ENCODE peak calls at places on chromosomes 12 and 14, in eight cellular contexts. S, Z, D, H, I, P, V and W are unnamed samples.

GRCh38 chr14:51328942-51329350 is 88.9 kb downstream of the TMX1 start:
- DNase-seq in S (peak), Z (no peak), D (no peak), H (no peak), I (no peak), P (no peak), V (no peak), W (peak)

GRCh38 chr14:33765251-33765650 is 185.6 kb downstream of the EGLN3 start:
- DNase-seq in S (peak), Z (no peak), D (no peak), H (no peak), I (peak), P (no peak), V (no peak), W (no peak)

GRCh38 chr12:132465269-132466190 is 24.4 kb upstream of the FBRSL1 start:
- DNase-seq in S (no peak), Z (no peak), D (no peak), H (no peak), I (no peak), P (no peak), V (no peak), W (no peak)

GRCh38 chr12:64147860-64148259 is 74.2 kb downstream of the KICS2 start:
- DNase-seq in S (no peak), Z (no peak), D (no peak), H (no peak), I (peak), P (no peak), V (no peak), W (no peak)

GRCh38 chr14:102736956-102737355 is 40.3 kb upstream of the TRAF3 start:
- DNase-seq in S (no peak), Z (no peak), D (no peak), H (no peak), I (no peak), P (no peak), V (no peak), W (no peak)

GRCh38 chr12:91565246-91565645 is 382.6 kb upstream of the DCN start:
- DNase-seq in S (peak), Z (no peak), D (no peak), H (no peak), I (no peak), P (no peak), V (no peak), W (peak)

GRCh38 chr12:88595697-88596096 is 15.4 kb upstream of the KITLG start:
- DNase-seq in S (no peak), Z (no peak), D (no peak), H (no peak), I (no peak), P (no peak), V (no peak), W (no peak)

GRCh38 chr14:58668848-58669480 is 31.2 kb downstream of the DACT1 start:
- DNase-seq in S (no peak), Z (no peak), D (no peak), H (no peak), I (no peak), P (no peak), V (no peak), W (no peak)

GRCh38 chr12:106269150-106269771 is 21.4 kb upstream of the CKAP4 start:
- DNase-seq in S (no peak), Z (no peak), D (no peak), H (no peak), I (no peak), P (no peak), V (no peak), W (no peak)

GRCh38 chr12:14619731-14620501 is 52.2 kb upstream of the PLBD1 start:
- DNase-seq in S (no peak), Z (no peak), D (no peak), H (no peak), I (no peak), P (no peak), V (peak), W (no peak)

GRCh38 chr12:14614704-14615121 is 47.0 kb upstream of the PLBD1 start:
- DNase-seq in S (no peak), Z (no peak), D (no peak), H (no peak), I (no peak), P (no peak), V (no peak), W (no peak)

GRCh38 chr12:14621821-14622220 is 54.1 kb upstream of the PLBD1 start:
- DNase-seq in S (no peak), Z (no peak), D (no peak), H (no peak), I (no peak), P (no peak), V (no peak), W (no peak)

GRCh38 chr12:14613718-14614117 is 46.0 kb upstream of the PLBD1 start:
- DNase-seq in S (no peak), Z (no peak), D (no peak), H (no peak), I (no peak), P (no peak), V (no peak), W (no peak)

GRCh38 chr12:14618990-14619389 is 51.3 kb upstream of the PLBD1 start:
- DNase-seq in S (peak), Z (no peak), D (no peak), H (no peak), I (no peak), P (no peak), V (no peak), W (peak)
- TF ChIP-seq CTCF in S (peak), Z (peak), D (no peak), H (peak), I (peak), P (peak), V (no peak), W (peak)

DNA sequence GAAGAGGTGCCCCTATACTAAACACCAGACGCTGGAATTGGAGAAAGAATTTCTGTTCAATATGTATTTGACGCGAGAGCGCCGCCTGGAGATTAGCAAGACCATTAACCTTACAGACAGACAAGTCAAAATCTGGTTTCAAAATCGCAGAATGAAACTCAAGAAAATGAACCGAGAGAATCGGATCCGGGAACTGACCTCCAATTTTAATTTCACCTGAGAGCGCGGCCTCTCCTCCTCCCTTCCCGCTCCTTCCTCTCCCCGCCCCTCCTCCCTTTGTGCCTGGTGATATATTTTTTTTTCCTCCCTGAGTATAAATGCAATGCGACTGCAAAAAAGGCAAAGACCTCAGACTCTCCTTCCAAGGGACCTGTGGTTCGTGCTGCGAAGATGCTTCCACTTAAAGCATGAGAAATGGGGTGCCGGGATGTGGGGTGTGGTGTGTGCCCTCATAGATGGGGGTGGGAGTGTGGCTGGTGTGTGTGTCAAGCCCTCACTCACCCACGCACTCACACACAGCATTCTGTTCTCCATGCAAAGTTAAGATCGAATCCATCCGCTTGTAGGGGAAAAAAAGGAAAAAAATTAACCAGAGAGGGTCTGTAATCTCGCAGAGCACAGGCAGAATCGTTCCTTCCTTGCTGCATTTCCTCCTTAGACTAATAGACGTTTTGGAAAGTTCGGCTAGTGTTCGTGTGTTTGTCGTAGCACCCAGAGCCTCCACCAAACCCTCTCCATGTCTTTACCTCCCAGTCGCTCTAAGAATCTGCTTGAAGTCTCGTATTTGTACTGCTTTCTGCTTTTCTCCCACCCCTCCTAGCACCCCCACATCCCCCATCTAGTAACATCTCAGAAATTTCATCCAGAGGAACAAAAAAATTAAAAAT is 4.5 kb downstream of the HOXC10 start:
- DNase-seq in S (peak), Z (no peak), D (no peak), H (no peak), I (no peak), P (no peak), V (no peak), W (peak)
- TF ChIP-seq CTCF in S (peak), Z (peak), D (no peak), H (peak), I (peak), P (peak), V (no peak), W (peak)

GRCh38 chr12:108166505-108166904 is 37.4 kb downstream of the WSCD2 start:
- DNase-seq in S (no peak), Z (no peak), D (no peak), H (no peak), I (no peak), P (no peak), V (no peak), W (no peak)
- TF ChIP-seq CTCF in S (no peak), Z (no peak), D (no peak), H (no peak), I (no peak), P (no peak), V (no peak), W (no peak)

DNA sequence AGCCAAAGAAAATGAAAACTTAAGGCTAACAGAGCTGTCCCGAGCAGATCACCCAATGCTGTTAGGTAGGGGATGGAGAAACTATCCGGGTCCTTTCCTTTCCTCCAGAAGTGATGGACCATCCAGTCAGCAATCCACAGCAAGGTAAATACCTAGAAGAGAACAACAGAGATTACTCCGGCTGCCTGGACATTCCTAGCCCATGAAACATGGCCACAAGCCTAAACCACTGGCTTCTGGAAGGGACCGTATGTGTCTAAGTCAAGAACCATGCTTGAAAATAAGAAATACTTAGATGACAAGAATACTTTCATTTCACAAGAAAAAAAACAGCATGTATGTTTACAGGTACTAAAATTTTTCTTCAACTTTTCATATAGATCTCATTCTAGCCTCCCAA is 152.9 kb downstream of the SLC41A2 start:
- DNase-seq in S (peak), Z (no peak), D (no peak), H (no peak), I (peak), P (peak), V (no peak), W (peak)
- TF ChIP-seq CTCF in S (no peak), Z (no peak), D (no peak), H (no peak), I (no peak), P (no peak), V (no peak), W (no peak)